ENCODE peak calls at places on chromosome 5, in seven cellular contexts. U, J, H, S, X, R and T are unnamed samples.

GRCh38 chr5:144352732-144353317 is 182.2 kb downstream of the KCTD16 start:
- DNase-seq in U (no peak), J (no peak), H (no peak), S (no peak), X (no peak), R (no peak), T (no peak)

GRCh38 chr5:96050273-96050880 is 88.7 kb upstream of the ELL2 start:
- DNase-seq in U (no peak), J (no peak), H (no peak), S (no peak), X (no peak), R (no peak), T (no peak)

GRCh38 chr5:61409568-61409967 is 77.5 kb downstream of the ZSWIM6 start:
- DNase-seq in U (no peak), J (peak), H (peak), S (no peak), X (no peak), R (no peak), T (no peak)

GRCh38 chr5:82364497-82364896 is 86.3 kb upstream of the RPS23 start:
- DNase-seq in U (peak), J (peak), H (peak), S (no peak), X (no peak), R (no peak), T (no peak)

GRCh38 chr5:172724658-172725183 is 46.3 kb downstream of the DUSP1 start:
- DNase-seq in U (no peak), J (no peak), H (no peak), S (no peak), X (no peak), R (no peak), T (no peak)

GRCh38 chr5:39187873-39188731 is 31.3 kb downstream of the FYB1 start:
- DNase-seq in U (no peak), J (no peak), H (no peak), S (no peak), X (no peak), R (no peak), T (no peak)

GRCh38 chr5:128412145-128412930 is 125.7 kb downstream of the FBN2 start:
- DNase-seq in U (no peak), J (no peak), H (no peak), S (no peak), X (no peak), R (no peak), T (no peak)

GRCh38 chr5:178832618-178833201 is 27.0 kb upstream of the ZNF354B start:
- DNase-seq in U (no peak), J (no peak), H (no peak), S (no peak), X (no peak), R (no peak), T (no peak)

GRCh38 chr5:123538670-123539459 is 26.9 kb downstream of the CSNK1G3 start:
- DNase-seq in U (no peak), J (peak), H (peak), S (no peak), X (no peak), R (no peak), T (no peak)

GRCh38 chr5:51214736-51215135 is 168.5 kb upstream of the ISL1 start:
- DNase-seq in U (no peak), J (no peak), H (no peak), S (no peak), X (no peak), R (no peak), T (no peak)